ENCODE peak calls at places on chromosomes 4 and X, in eight cellular contexts. I is aorta; M is glomerular endothelial cell; B is spleen; R is brain microvascular endothelial cell; G is NCI-H524; L is AML-193; K is activated T-helper 1 cell treated with anti-CD3 and anti-CD28 coated beads, Interleukin-2, amount 50 U/mL, for 16 hours. Z is an unnamed sample.

GRCh38 chr4:138644322-138644721 is 371.3 kb upstream of the NOCT start:
- DNase-seq in I (no peak), M (no peak), B (no peak), R (no peak), G (no peak), L (no peak), K (no peak), Z (no peak)

GRCh38 chr4:111802191-111802590 is 343.1 kb upstream of the FAM241A start:
- DNase-seq in I (no peak), M (no peak), B (no peak), R (no peak), G (no peak), L (peak), K (no peak), Z (no peak)

GRCh38 chrX:106935175-106935574 is 15.0 kb downstream of the CLDN2 start:
- DNase-seq in I (no peak), M (no peak), B (no peak), R (no peak), G (no peak), L (no peak), K (no peak), Z (no peak)

GRCh38 chr4:154807042-154807630 is 26.1 kb downstream of the RBM46 start:
- DNase-seq in I (no peak), M (peak), B (no peak), R (no peak), G (no peak), L (peak), K (no peak), Z (no peak)

GRCh38 chr4:138689182-138689546 is 326.4 kb upstream of the NOCT start:
- DNase-seq in I (no peak), M (no peak), B (no peak), R (no peak), G (no peak), L (no peak), K (no peak), Z (no peak)

GRCh38 chr4:123481034-123481433 is 84.4 kb downstream of the SPRY1 start:
- DNase-seq in I (no peak), M (no peak), B (no peak), R (peak), G (no peak), L (no peak), K (no peak), Z (peak)

GRCh38 chr4:6520051-6520450 is 47.6 kb upstream of the PPP2R2C start:
- DNase-seq in I (no peak), M (no peak), B (no peak), R (no peak), G (no peak), L (no peak), K (no peak), Z (no peak)

GRCh38 chr4:55947912-55948725 is 626 bp upstream of the CEP135 start:
- DNase-seq in I (no peak), M (peak), B (no peak), R (peak), G (no peak), L (no peak), K (peak), Z (peak)

GRCh38 chr4:105474110-105474518 is 252 bp upstream of the PPA2 start:
- DNase-seq in I (peak), M (no peak), B (no peak), R (peak), G (no peak), L (no peak), K (no peak), Z (peak)

GRCh38 chrX:52425710-52426245 is 57.0 kb downstream of the XAGE2 start:
- DNase-seq in I (no peak), M (no peak), B (no peak), R (peak), G (no peak), L (no peak), K (no peak), Z (peak)

GRCh38 chr4:113293673-113294072 is 244.2 kb downstream of the ANK2 start:
- DNase-seq in I (no peak), M (no peak), B (no peak), R (no peak), G (no peak), L (no peak), K (no peak), Z (no peak)

GRCh38 chr4:114613579-114613978 is 15.0 kb downstream of the UGT8 start:
- DNase-seq in I (no peak), M (no peak), B (no peak), R (no peak), G (no peak), L (no peak), K (no peak), Z (no peak)

GRCh38 chrX:16112428-16112827 is 10.9 kb upstream of the GRPR start:
- DNase-seq in I (no peak), M (no peak), B (no peak), R (no peak), G (no peak), L (no peak), K (no peak), Z (no peak)

GRCh38 chr4:122764071-122764807 is 31.7 kb downstream of the BBS12 start:
- DNase-seq in I (no peak), M (no peak), B (no peak), R (no peak), G (no peak), L (no peak), K (no peak), Z (peak)

GRCh38 chr4:18075823-18076433 is 54.4 kb upstream of the LCORL start:
- DNase-seq in I (peak), M (peak), B (peak), R (no peak), G (peak), L (peak), K (no peak), Z (peak)

GRCh38 chr4:98166025-98166730 is 22.9 kb upstream of the STPG2 start:
- DNase-seq in I (peak), M (no peak), B (no peak), R (no peak), G (no peak), L (no peak), K (no peak), Z (peak)

GRCh38 chrX:46268429-46268828 is 276.8 kb downstream of the ZNF674 start:
- DNase-seq in I (no peak), M (no peak), B (no peak), R (no peak), G (no peak), L (no peak), K (no peak), Z (peak)

GRCh38 chr4:43048570-43048969 is 156.1 kb downstream of the GRXCR1 start:
- DNase-seq in I (no peak), M (no peak), B (no peak), R (no peak), G (no peak), L (no peak), K (no peak), Z (no peak)

GRCh38 chr4:19936471-19936870 is 315.2 kb upstream of the SLIT2 start:
- DNase-seq in I (no peak), M (no peak), B (no peak), R (peak), G (no peak), L (no peak), K (no peak), Z (no peak)

GRCh38 chrX:32155044-32155638 is 1056.2 kb downstream of the DMD start:
- DNase-seq in I (no peak), M (no peak), B (no peak), R (no peak), G (no peak), L (no peak), K (no peak), Z (no peak)

GRCh38 chr4:101417046-101417445 is 69.7 kb upstream of the PPP3CA start:
- DNase-seq in I (no peak), M (no peak), B (no peak), R (no peak), G (no peak), L (no peak), K (no peak), Z (no peak)

GRCh38 chrX:9312922-9313867 is 151.7 kb upstream of the TBL1X start:
- DNase-seq in I (peak), M (no peak), B (peak), R (no peak), G (no peak), L (peak), K (peak), Z (peak)